ENCODE peak calls at places on chromosomes 12 and 14, in nine cellular contexts. G is tibial nerve, R is foreskin keratinocyte, J is spleen, Q is hepatocyte, L is endodermal cell, Y is left ventricle myocardium inferior, B is IMR-90, P is heart right ventricle. Z is an unnamed sample. For H3K4me1, the result is how much of the 10 kb centered on the place peaks cover.

GRCh38 chr14:95254356-95254755 is 65.4 kb downstream of the CLMN start:
- DNase-seq in G (no peak), R (no peak), J (no peak), Q (no peak), L (peak), Y (no peak), B (no peak), P (no peak), Z (no peak)

GRCh38 chr12:90199008-90199407 is 490.4 kb upstream of the ATP2B1 start:
- DNase-seq in G (no peak), R (no peak), J (no peak), Q (no peak), L (no peak), Y (no peak), B (no peak), P (no peak), Z (no peak)

GRCh38 chr12:127881371-127882140 is 385.4 kb upstream of the TMEM132C start:
- DNase-seq in G (no peak), R (peak), J (no peak), Q (no peak), L (no peak), Y (no peak), B (no peak), P (no peak), Z (no peak)

GRCh38 chr14:95514131-95515079 is 2.0 kb downstream of the SYNE3 start:
- DNase-seq in G (no peak), R (no peak), J (no peak), Q (no peak), L (peak), Y (no peak), B (no peak), P (no peak), Z (no peak)

GRCh38 chr12:50952510-50952909 is at the start of gene HIGD1C:
- DNase-seq in G (no peak), R (no peak), J (no peak), Q (no peak), L (no peak), Y (no peak), B (no peak), P (no peak), Z (no peak)

GRCh38 chr12:69284131-69284530 is 44.8 kb downstream of the CPSF6 start:
- DNase-seq in G (peak), R (no peak), J (peak), Q (peak), L (peak), Y (peak), B (peak), P (peak), Z (peak)

GRCh38 chr12:47790676-47791350 is 17.8 kb downstream of the SLC48A1 start:
- DNase-seq in G (no peak), R (no peak), J (no peak), Q (no peak), L (no peak), Y (no peak), B (no peak), P (no peak), Z (no peak)

GRCh38 chr12:40431169-40431568 is 206.4 kb downstream of the LRRK2 start:
- DNase-seq in G (no peak), R (no peak), J (no peak), Q (no peak), L (no peak), Y (no peak), B (no peak), P (no peak), Z (no peak)

GRCh38 chr14:91065266-91065665 is 4.8 kb upstream of the RPS6KA5 start:
- DNase-seq in G (no peak), R (no peak), J (no peak), Q (no peak), L (no peak), Y (no peak), B (no peak), P (no peak), Z (no peak)

GRCh38 chr12:57576613-57577160 is 14.3 kb upstream of the PIP4K2C start:
- DNase-seq in G (no peak), R (peak), J (no peak), Q (no peak), L (no peak), Y (no peak), B (no peak), P (no peak), Z (no peak)

GRCh38 chr12:64780531-64781373 is 21.5 kb upstream of the GNS start:
- DNase-seq in G (no peak), R (peak), J (peak), Q (peak), L (peak), Y (peak), B (no peak), P (peak), Z (peak)

GRCh38 chr14:101507306-101508150 is 53.8 kb upstream of the DIO3 start:
- DNase-seq in G (peak), R (no peak), J (peak), Q (no peak), L (peak), Y (peak), B (no peak), P (no peak), Z (no peak)

GRCh38 chr12:46493352-46494209 is 121.0 kb upstream of the SLC38A2 start:
- DNase-seq in G (no peak), R (peak), J (no peak), Q (no peak), L (no peak), Y (no peak), B (no peak), P (no peak), Z (no peak)

DNA sequence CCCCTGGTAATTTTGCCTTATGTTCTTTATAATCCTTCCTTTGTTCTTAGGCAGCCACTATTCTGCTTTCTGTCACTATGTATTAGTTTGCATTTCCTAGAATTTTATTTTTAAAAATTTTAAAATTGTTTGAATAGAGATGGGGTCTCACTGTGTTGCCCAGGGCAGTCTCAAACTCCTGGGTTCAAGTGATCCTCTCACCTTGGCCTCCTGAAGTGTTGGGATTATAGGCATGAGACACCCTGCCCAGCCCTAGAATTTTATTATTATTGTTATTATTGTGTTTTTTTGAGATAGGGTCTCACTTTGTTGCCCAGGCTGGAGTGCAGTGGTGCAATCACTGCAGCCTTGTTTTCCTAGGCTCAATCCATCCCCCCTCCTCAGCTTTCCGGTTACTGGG is 2.6 kb downstream of the PTPN11 start:
- DNase-seq in G (no peak), R (no peak), J (no peak), Q (no peak), L (no peak), Y (no peak), B (no peak), P (no peak), Z (no peak)
- H3K4me1 ChIP-seq in G (under half), R (under half), J (half or more), Q (under half), L (under half), Y (half or more), B (under half), P (half or more), Z (under half)

GRCh38 chr14:103382375-103382774 is 2.8 kb upstream of the MARK3 start:
- DNase-seq in G (no peak), R (peak), J (no peak), Q (peak), L (no peak), Y (no peak), B (peak), P (no peak), Z (no peak)

GRCh38 chr14:103384450-103385152 is 614 bp upstream of the MARK3 start:
- DNase-seq in G (no peak), R (no peak), J (no peak), Q (no peak), L (no peak), Y (peak), B (no peak), P (no peak), Z (no peak)

GRCh38 chr14:103385994-103386491 is 828 bp downstream of the MARK3 start:
- DNase-seq in G (no peak), R (no peak), J (peak), Q (peak), L (no peak), Y (no peak), B (peak), P (peak), Z (no peak)

GRCh38 chr14:103386632-103387329 is 1.6 kb downstream of the MARK3 start:
- DNase-seq in G (no peak), R (no peak), J (no peak), Q (no peak), L (no peak), Y (no peak), B (peak), P (no peak), Z (no peak)

GRCh38 chr14:103385153-103385993 is at the start of gene MARK3:
- DNase-seq in G (peak), R (peak), J (peak), Q (peak), L (peak), Y (peak), B (peak), P (peak), Z (peak)
- TF ChIP-seq CTCF in G (peak), R (peak), J (no peak), Q (peak), L (peak), Y (no peak), B (peak), P (peak), Z (no peak)

GRCh38 chr14:100307215-100308111 is 1.2 kb upstream of the SLC25A29 start:
- DNase-seq in G (no peak), R (no peak), J (peak), Q (peak), L (peak), Y (no peak), B (peak), P (no peak), Z (no peak)

GRCh38 chr14:100305446-100306255 is 593 bp downstream of the SLC25A29 start:
- DNase-seq in G (no peak), R (no peak), J (peak), Q (peak), L (peak), Y (peak), B (no peak), P (peak), Z (no peak)

GRCh38 chr14:100308112-100308792 is 2.0 kb upstream of the SLC25A29 start:
- DNase-seq in G (no peak), R (peak), J (no peak), Q (no peak), L (no peak), Y (no peak), B (no peak), P (no peak), Z (no peak)

GRCh38 chr14:100306256-100306505 is at the start of gene SLC25A29:
- DNase-seq in G (no peak), R (no peak), J (no peak), Q (no peak), L (no peak), Y (no peak), B (no peak), P (no peak), Z (no peak)

DNA sequence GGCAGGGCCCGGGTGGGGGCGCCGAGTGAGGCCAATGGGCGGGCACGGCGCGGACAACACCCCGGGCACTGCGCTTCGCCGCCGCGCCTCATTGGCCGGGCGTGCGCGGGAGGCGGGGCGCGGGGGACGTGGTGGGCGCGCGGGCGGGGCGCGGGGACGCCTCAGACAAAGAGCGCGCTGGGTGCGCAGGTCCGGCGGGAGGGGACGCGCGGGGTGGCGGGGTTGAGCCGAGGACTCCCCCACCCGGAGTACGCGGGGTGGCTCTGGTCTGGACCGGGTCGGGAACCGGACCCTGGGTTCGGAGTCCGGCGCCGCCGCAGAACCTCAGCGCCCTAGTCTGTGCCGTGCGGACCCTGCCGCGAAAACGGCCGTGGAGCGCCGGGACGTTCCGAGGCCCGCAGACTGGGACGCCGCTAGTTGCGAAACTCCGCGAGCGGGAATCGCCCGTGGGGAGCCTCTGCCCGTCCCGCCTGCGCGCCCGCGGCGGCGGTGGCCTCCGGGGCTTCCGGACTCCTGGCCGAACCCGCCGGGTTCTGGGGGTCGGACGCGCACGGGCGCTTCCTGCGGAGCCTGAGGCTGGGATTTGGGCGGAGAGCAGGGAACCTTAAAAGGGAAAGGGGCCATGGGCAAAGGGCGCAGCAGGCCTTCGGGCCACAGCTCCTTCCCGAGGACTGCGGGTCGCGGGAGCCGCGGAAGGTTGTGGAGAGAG is 416 bp upstream of the SLC25A29 start:
- DNase-seq in G (peak), R (peak), J (peak), Q (peak), L (peak), Y (peak), B (peak), P (peak), Z (peak)
- H3K27ac ChIP-seq in G (peak), R (no peak), J (peak), Q (peak), L (peak), Y (peak), B (peak), P (peak), Z (peak)

GRCh38 chr14:65206448-65207096 is 104.3 kb upstream of the MAX start:
- DNase-seq in G (no peak), R (peak), J (no peak), Q (no peak), L (no peak), Y (no peak), B (peak), P (no peak), Z (no peak)

GRCh38 chr14:65206078-65206447 is 103.7 kb upstream of the MAX start:
- DNase-seq in G (no peak), R (no peak), J (no peak), Q (no peak), L (no peak), Y (no peak), B (no peak), P (no peak), Z (no peak)

GRCh38 chr14:65210118-65210826 is 108.0 kb upstream of the MAX start:
- DNase-seq in G (no peak), R (no peak), J (no peak), Q (no peak), L (no peak), Y (no peak), B (peak), P (no peak), Z (no peak)

GRCh38 chr14:65210827-65211192 is 108.5 kb upstream of the MAX start:
- DNase-seq in G (no peak), R (no peak), J (no peak), Q (no peak), L (no peak), Y (no peak), B (no peak), P (no peak), Z (no peak)

DNA sequence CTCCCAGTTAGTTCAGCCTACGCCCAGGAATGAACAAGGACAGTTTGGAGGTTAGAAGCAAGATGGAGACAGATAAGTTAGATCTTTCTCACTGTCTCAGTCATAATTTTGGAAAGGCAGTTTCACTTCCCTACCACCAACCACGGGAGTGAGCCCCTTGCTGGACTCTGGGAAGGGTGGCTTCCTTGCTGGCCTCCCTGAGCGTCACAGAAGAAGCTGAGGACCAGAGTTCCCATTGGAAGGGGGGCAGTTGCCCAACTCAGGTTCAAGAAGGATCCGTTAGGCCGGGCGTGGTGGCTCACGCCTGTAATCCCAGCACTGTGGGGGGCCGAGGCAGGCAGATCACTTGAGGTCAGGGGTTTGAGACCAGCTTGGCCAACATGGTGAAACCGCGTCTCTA is 106.2 kb upstream of the MAX start:
- DNase-seq in G (no peak), R (no peak), J (no peak), Q (no peak), L (no peak), Y (no peak), B (no peak), P (no peak), Z (no peak)
- H3K4me1 ChIP-seq in G (under half), R (under half), J (half or more), Q (under half), L (under half), Y (under half), B (under half), P (under half), Z (under half)

GRCh38 chr12:25084816-25085215 is 110.1 kb downstream of the DNAI7 start:
- DNase-seq in G (no peak), R (no peak), J (no peak), Q (no peak), L (peak), Y (no peak), B (no peak), P (no peak), Z (no peak)

GRCh38 chr12:25082628-25083027 is 112.3 kb downstream of the DNAI7 start:
- DNase-seq in G (no peak), R (no peak), J (no peak), Q (no peak), L (no peak), Y (no peak), B (no peak), P (no peak), Z (no peak)

GRCh38 chr12:25087596-25087995 is 107.4 kb downstream of the DNAI7 start:
- DNase-seq in G (no peak), R (no peak), J (no peak), Q (no peak), L (no peak), Y (no peak), B (no peak), P (no peak), Z (no peak)

DNA sequence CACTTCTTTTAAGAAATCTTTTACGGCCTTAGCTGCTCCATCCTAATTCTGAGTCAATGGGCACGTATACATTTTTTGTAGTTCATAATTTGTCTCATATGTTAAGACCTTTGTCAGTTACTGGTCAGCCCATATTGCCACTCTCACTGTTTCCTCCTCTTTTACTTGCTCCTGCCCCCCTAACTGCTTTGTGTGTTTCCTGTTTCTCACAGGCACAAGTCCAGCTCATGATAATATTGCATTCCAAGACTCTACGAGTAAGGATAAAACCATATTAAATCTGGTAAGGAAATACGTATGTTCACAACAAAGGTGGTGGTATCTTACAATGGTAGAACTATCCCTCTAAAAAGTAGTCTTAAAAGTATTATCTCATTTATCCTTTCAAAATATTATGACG is 111.7 kb downstream of the DNAI7 start:
- DNase-seq in G (no peak), R (no peak), J (no peak), Q (no peak), L (no peak), Y (no peak), B (no peak), P (no peak), Z (no peak)
- TF ChIP-seq CTCF in G (no peak), R (no peak), J (no peak), Q (no peak), L (no peak), Y (no peak), B (no peak), P (no peak), Z (no peak)

DNA sequence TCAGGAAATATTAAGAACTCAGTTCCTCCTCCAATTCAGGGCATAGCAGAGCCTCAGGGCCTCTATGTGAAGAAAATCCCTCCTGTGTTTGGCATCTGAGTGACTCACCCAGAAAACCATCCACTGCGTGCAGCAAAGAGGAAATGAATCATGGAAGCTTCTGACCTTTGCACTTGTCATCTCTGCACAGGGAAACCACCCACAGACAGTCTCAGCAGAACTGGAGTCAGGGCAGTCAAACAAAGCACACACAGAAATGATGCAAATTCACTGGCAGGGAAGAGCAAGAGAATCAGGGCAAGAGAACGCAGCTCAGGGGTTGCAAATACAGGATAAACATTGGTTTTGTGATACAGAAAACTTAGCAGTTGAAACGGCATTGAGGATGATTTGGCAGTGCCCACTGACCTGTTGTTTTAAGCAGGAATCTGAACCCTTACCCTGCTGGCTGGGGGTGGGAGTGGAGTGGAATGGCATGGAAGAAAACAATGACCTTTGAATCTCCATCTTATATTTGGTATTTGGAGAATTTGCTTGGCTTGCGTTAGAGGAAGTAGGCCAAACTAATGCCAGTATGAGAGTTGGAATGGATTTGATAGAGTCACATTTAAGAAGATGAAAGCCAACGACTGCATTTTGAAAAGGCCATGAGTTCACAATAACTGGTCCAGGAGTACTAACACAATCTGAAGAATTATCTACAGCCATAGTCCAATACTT is 53.5 kb downstream of the PHLDA1 start:
- DNase-seq in G (peak), R (peak), J (no peak), Q (peak), L (peak), Y (no peak), B (peak), P (peak), Z (peak)
- H3K27ac ChIP-seq in G (peak), R (peak), J (peak), Q (peak), L (peak), Y (peak), B (peak), P (peak), Z (peak)

GRCh38 chr12:110658882-110659281 is 30.0 kb downstream of the HVCN1 start:
- DNase-seq in G (no peak), R (no peak), J (no peak), Q (no peak), L (no peak), Y (no peak), B (no peak), P (no peak), Z (no peak)
- H3K4me1 ChIP-seq in G (under half), R (under half), J (half or more), Q (under half), L (under half), Y (under half), B (under half), P (under half), Z (under half)

GRCh38 chr12:129704232-129704830 is 199.5 kb downstream of the TMEM132D start:
- DNase-seq in G (no peak), R (no peak), J (no peak), Q (no peak), L (peak), Y (no peak), B (no peak), P (no peak), Z (no peak)
- TF ChIP-seq CTCF in G (no peak), R (no peak), J (no peak), Q (no peak), L (peak), Y (no peak), B (no peak), P (no peak), Z (no peak)

GRCh38 chr12:4148418-4149056 is 125.0 kb upstream of the CCND2 start:
- DNase-seq in G (no peak), R (peak), J (peak), Q (no peak), L (peak), Y (peak), B (no peak), P (peak), Z (no peak)
- H3K27ac ChIP-seq in G (no peak), R (no peak), J (peak), Q (no peak), L (no peak), Y (no peak), B (no peak), P (no peak), Z (no peak)

DNA sequence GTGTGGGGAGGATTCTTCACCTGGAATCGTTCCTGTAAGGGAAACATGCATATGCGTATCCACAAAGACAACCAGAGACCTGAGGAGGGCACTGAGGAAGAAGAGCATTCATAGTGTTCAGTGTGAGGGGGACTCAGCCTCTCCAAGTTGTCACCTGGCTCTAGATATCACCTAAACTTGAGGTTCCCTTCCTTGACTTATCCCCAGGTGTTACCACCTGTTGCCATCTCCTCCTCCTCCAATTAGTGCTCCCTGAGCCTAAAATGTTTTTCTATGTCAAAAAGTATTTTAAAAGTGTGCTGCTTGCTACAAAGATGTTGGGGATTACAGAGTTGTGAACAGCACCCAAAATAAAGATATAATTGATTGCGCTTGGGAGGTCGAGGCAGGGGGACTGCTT is 41.0 kb downstream of the FMNL3 start:
- DNase-seq in G (no peak), R (no peak), J (no peak), Q (no peak), L (no peak), Y (no peak), B (no peak), P (no peak), Z (no peak)
- H3K4me1 ChIP-seq in G (half or more), R (under half), J (half or more), Q (under half), L (under half), Y (half or more), B (under half), P (half or more), Z (under half)